ENCODE peak calls at places on chromosome 18, in five cellular contexts. One of them, this sample, is unnamed.

GRCh38 chr18:40810371-40810770 is 1144.7 kb upstream of the PIK3C3 start:
- DNase-seq in NCI-H748 treated with DMSO at 0.1 percent for 48 hours: no peak
- DNase-seq in neural crest cell: no peak
- DNase-seq in AG04450: no peak
- DNase-seq in B cell: no peak
- DNase-seq in this sample: no peak

GRCh38 chr18:21361297-21361880 is 119.4 kb downstream of the GREB1L start:
- DNase-seq in NCI-H748 treated with DMSO at 0.1 percent for 48 hours: no peak
- DNase-seq in neural crest cell: peak
- DNase-seq in AG04450: no peak
- DNase-seq in B cell: no peak
- DNase-seq in this sample: peak

GRCh38 chr18:57433492-57434176 is 1.5 kb upstream of the ONECUT2 start:
- DNase-seq in NCI-H748 treated with DMSO at 0.1 percent for 48 hours: peak
- DNase-seq in neural crest cell: peak
- DNase-seq in AG04450: no peak
- DNase-seq in B cell: peak
- DNase-seq in this sample: peak

GRCh38 chr18:53991202-53991601 is 233.3 kb downstream of the MBD2 start:
- DNase-seq in NCI-H748 treated with DMSO at 0.1 percent for 48 hours: no peak
- DNase-seq in neural crest cell: no peak
- DNase-seq in AG04450: no peak
- DNase-seq in B cell: no peak
- DNase-seq in this sample: no peak

GRCh38 chr18:58057291-58057965 is 13.4 kb downstream of the NEDD4L start:
- DNase-seq in NCI-H748 treated with DMSO at 0.1 percent for 48 hours: peak
- DNase-seq in neural crest cell: no peak
- DNase-seq in AG04450: no peak
- DNase-seq in B cell: no peak
- DNase-seq in this sample: no peak

GRCh38 chr18:57497372-57498294 is 62.5 kb downstream of the ONECUT2 start:
- DNase-seq in NCI-H748 treated with DMSO at 0.1 percent for 48 hours: no peak
- DNase-seq in neural crest cell: no peak
- DNase-seq in AG04450: no peak
- DNase-seq in B cell: no peak
- DNase-seq in this sample: no peak

GRCh38 chr18:12423820-12424219 is 16.1 kb downstream of the PRELID3A start:
- DNase-seq in NCI-H748 treated with DMSO at 0.1 percent for 48 hours: no peak
- DNase-seq in neural crest cell: no peak
- DNase-seq in AG04450: no peak
- DNase-seq in B cell: no peak
- DNase-seq in this sample: no peak

GRCh38 chr18:52313213-52313612 is 26.8 kb upstream of the DCC start:
- DNase-seq in NCI-H748 treated with DMSO at 0.1 percent for 48 hours: no peak
- DNase-seq in neural crest cell: no peak
- DNase-seq in AG04450: no peak
- DNase-seq in B cell: no peak
- DNase-seq in this sample: no peak

GRCh38 chr18:51724790-51725721 is 527.6 kb upstream of the MEX3C start:
- DNase-seq in NCI-H748 treated with DMSO at 0.1 percent for 48 hours: no peak
- DNase-seq in neural crest cell: no peak
- DNase-seq in AG04450: no peak
- DNase-seq in B cell: no peak
- DNase-seq in this sample: no peak

GRCh38 chr18:35508746-35509338 is 11.1 kb upstream of the INO80C start:
- DNase-seq in NCI-H748 treated with DMSO at 0.1 percent for 48 hours: no peak
- DNase-seq in neural crest cell: no peak
- DNase-seq in AG04450: no peak
- DNase-seq in B cell: no peak
- DNase-seq in this sample: no peak

GRCh38 chr18:47815486-47816270 is 114.8 kb downstream of the SMAD2 start:
- DNase-seq in NCI-H748 treated with DMSO at 0.1 percent for 48 hours: no peak
- DNase-seq in neural crest cell: no peak
- DNase-seq in AG04450: no peak
- DNase-seq in B cell: no peak
- DNase-seq in this sample: no peak

GRCh38 chr18:23237524-23238151 is 102.4 kb downstream of the CABLES1 start:
- DNase-seq in NCI-H748 treated with DMSO at 0.1 percent for 48 hours: no peak
- DNase-seq in neural crest cell: peak
- DNase-seq in AG04450: no peak
- DNase-seq in B cell: peak
- DNase-seq in this sample: no peak

GRCh38 chr18:36610716-36611115 is 218.1 kb downstream of the TPGS2 start:
- DNase-seq in NCI-H748 treated with DMSO at 0.1 percent for 48 hours: no peak
- DNase-seq in neural crest cell: no peak
- DNase-seq in AG04450: no peak
- DNase-seq in B cell: no peak
- DNase-seq in this sample: no peak

GRCh38 chr18:77012751-77013550 is 119.6 kb downstream of the MBP start:
- DNase-seq in NCI-H748 treated with DMSO at 0.1 percent for 48 hours: no peak
- DNase-seq in neural crest cell: no peak
- DNase-seq in AG04450: no peak
- DNase-seq in B cell: no peak
- DNase-seq in this sample: no peak

GRCh38 chr18:12011962-12012549 is 30.7 kb downstream of the IMPA2 start:
- DNase-seq in NCI-H748 treated with DMSO at 0.1 percent for 48 hours: no peak
- DNase-seq in neural crest cell: no peak
- DNase-seq in AG04450: no peak
- DNase-seq in B cell: no peak
- DNase-seq in this sample: no peak

GRCh38 chr18:62205824-62206223 is 18.8 kb downstream of the RELCH start:
- DNase-seq in NCI-H748 treated with DMSO at 0.1 percent for 48 hours: no peak
- DNase-seq in neural crest cell: no peak
- DNase-seq in AG04450: no peak
- DNase-seq in B cell: no peak
- DNase-seq in this sample: no peak

GRCh38 chr18:70454705-70455322 is 166.0 kb downstream of the SOCS6 start:
- DNase-seq in NCI-H748 treated with DMSO at 0.1 percent for 48 hours: peak
- DNase-seq in neural crest cell: peak
- DNase-seq in AG04450: peak
- DNase-seq in B cell: peak
- DNase-seq in this sample: peak

GRCh38 chr18:48996901-48997463 is 46.2 kb upstream of the SMAD7 start:
- DNase-seq in NCI-H748 treated with DMSO at 0.1 percent for 48 hours: no peak
- DNase-seq in neural crest cell: no peak
- DNase-seq in AG04450: no peak
- DNase-seq in B cell: no peak
- DNase-seq in this sample: peak